ENCODE peak calls at places on chromosomes 3 and 15, in six cellular contexts. E is right lobe of liver, X is body of pancreas, U is thyroid gland, B is upper lobe of left lung, H is heart left ventricle. V is an unnamed sample.

GRCh38 chr3:100256724-100257123 is 4.1 kb upstream of the TBC1D23 start:
- DNase-seq in H (no peak), B (no peak), U (no peak), X (no peak), E (no peak), V (no peak)

GRCh38 chr3:105869982-105870381 is 1.2 kb upstream of the CBLB start:
- DNase-seq in X (no peak), E (no peak), U (no peak), B (no peak), H (no peak), V (no peak)

GRCh38 chr3:77460326-77460725 is 420.4 kb downstream of the ROBO2 start:
- DNase-seq in U (no peak), B (no peak), H (no peak), E (no peak), X (no peak), V (no peak)

GRCh38 chr3:30630238-30631030 is 24.0 kb downstream of the TGFBR2 start:
- DNase-seq in H (no peak), X (no peak), B (no peak), E (no peak), U (no peak), V (no peak)

GRCh38 chr3:27312044-27312668 is 57.0 kb downstream of the NEK10 start:
- DNase-seq in X (peak), B (no peak), E (no peak), H (no peak), U (no peak), V (no peak)

GRCh38 chr3:193614430-193614829 is 21.4 kb downstream of the OPA1 start:
- DNase-seq in X (no peak), U (no peak), E (no peak), H (no peak), B (no peak), V (no peak)

GRCh38 chr3:73546961-73547360 is 77.8 kb downstream of the PDZRN3 start:
- DNase-seq in E (no peak), X (no peak), U (no peak), H (no peak), B (no peak), V (no peak)

GRCh38 chr15:48242531-48242930 is 36.4 kb downstream of the SLC12A1 start:
- DNase-seq in E (no peak), U (peak), X (no peak), H (no peak), B (no peak), V (no peak)

GRCh38 chr3:58824285-58824684 is 157.7 kb upstream of the FAM3D start:
- DNase-seq in E (peak), B (no peak), X (peak), H (no peak), U (no peak), V (no peak)
- TF ChIP-seq POLR2A in E (no peak), B (no peak), X (no peak), H (no peak), U (no peak), V (no peak)

GRCh38 chr3:112560330-112560729 is 1.4 kb downstream of the ATG3 start:
- DNase-seq in B (no peak), E (no peak), H (no peak), U (no peak), X (no peak), V (no peak)
- H3K4me3 ChIP-seq in B (no peak), E (peak), H (peak), U (peak), X (no peak), V (peak)

GRCh38 chr3:68771683-68772082 is 160.7 kb downstream of the TAFA4 start:
- DNase-seq in X (no peak), B (no peak), E (no peak), U (no peak), H (no peak), V (no peak)
- TF ChIP-seq CTCF in X (no peak), B (no peak), E (no peak), U (no peak), H (no peak), V (no peak)

DNA sequence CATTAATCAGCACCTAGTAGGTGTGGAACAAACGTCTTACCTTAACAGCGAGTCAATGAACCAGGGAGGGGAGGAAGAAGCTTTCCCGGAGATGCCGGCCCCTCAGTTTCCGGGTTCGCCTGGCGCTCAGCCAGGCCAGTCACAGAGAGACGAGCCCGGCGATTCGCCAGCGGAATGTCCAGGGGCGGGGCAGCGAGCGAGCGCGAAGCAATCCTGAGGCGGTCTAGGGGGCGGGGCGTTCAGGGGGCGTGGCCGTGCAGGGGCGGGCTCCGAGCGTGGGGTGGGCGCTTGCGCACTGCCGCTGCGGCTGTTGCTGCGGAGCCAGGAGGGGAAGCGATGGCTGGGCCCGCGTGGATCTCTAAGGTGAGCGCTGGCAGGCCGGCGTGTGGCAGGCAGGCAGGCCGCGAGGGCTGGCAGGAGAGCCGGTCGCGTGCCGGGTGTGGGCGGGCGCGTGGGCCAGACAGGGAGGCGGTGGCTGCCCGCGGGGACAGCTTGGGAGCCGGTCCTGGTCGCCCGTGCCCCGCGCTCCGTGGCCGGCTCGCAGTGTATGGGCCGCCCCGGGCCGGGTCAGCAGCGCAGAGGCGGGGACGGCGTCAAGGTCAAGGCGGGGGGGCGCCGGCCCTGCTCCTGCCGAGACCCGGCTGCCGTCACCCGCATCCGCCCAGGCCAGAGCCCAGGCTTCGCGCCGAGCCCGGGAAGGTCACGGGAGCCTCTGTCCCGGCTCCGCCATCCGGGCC is at the start of gene IDH3A:
- DNase-seq in B (peak), H (peak), U (peak), E (peak), X (peak), V (peak)
- TF ChIP-seq POLR2A in B (peak), H (peak), U (peak), E (peak), X (peak), V (peak)

DNA sequence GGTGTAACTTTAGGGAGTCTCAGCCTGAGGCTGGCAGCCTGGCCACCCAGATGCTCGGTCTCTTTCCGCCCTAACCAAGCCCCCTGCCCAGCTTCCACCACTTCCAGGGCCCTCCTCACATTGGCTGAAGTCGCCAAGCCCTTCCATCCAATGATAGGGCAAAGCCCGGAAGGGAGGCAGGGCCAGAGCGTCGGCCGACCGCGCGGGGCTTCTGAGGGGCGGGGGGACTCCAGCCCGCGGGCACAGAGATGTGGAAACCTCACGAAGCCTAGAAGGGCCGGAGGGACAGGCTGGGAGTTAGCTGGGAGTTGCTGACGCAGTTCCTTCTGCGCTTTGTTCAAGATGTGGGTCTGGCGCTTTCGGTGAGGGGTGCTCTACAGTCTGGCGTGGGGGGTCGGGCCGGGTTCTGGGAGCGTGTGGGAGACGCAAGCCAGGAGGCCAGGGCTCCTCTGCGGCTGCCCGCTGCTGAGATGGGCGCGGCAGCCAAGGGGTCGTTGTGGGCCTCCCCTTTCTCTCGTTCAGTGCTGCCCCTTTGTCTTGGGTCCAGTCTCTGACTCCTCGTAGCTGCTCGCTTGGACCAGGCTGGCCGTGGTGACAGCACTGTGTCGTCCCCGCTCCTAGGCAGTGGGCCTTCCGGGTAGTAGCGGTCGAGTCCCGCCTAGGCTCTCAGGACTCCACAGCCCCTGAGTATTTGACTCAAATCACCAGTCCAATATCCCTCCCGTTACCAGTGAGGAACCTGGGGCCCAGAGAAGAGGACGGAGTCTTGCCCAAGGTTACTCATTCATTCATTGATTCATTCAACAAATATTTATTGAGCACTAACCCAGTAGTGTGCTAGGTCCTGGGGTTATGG is at the start of gene ZNF660:
- DNase-seq in B (peak), H (peak), U (peak), E (peak), X (peak), V (no peak)
- H3K4me3 ChIP-seq in B (peak), H (peak), U (peak), E (peak), X (peak), V (peak)

GRCh38 chr3:110344487-110344886 is 727.1 kb upstream of the NECTIN3 start:
- DNase-seq in E (no peak), U (no peak), X (no peak), B (no peak), H (no peak), V (no peak)

GRCh38 chr3:110343376-110343775 is 728.2 kb upstream of the NECTIN3 start:
- DNase-seq in U (no peak), H (no peak), B (no peak), X (no peak), E (no peak), V (no peak)

GRCh38 chr3:110343945-110344344 is 727.7 kb upstream of the NECTIN3 start:
- DNase-seq in H (no peak), E (no peak), X (no peak), U (no peak), B (no peak), V (no peak)

GRCh38 chr3:110344897-110345767 is 726.5 kb upstream of the NECTIN3 start:
- DNase-seq in X (peak), H (no peak), E (no peak), U (no peak), B (no peak), V (no peak)

GRCh38 chr3:110341047-110341446 is 730.6 kb upstream of the NECTIN3 start:
- DNase-seq in H (no peak), E (no peak), U (no peak), X (no peak), B (no peak), V (no peak)
- TF ChIP-seq CTCF in H (no peak), E (no peak), U (no peak), X (no peak), B (no peak), V (no peak)

DNA sequence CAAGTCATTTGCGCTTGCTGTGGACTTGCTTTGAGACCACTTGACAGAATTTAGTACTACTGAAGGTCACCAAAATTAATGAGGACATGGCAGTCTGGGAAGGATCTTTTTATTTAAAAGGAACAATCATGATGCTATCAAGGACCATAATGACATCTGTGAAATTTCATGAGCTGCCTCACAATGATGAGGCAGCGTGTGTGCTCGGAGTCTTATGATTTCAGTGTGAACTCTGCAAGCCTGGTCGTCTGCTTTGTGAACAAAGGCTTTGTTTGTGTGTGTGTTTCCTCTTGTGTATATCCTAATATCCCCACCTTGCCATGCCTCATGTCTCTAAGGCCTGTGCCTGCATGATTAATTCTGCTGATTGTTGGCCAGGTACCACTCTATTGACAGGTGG is 46.7 kb downstream of the RAD54L2 start:
- DNase-seq in H (no peak), X (no peak), E (no peak), B (no peak), U (no peak), V (no peak)
- TF ChIP-seq POLR2A in H (no peak), X (no peak), E (no peak), B (no peak), U (no peak), V (no peak)

DNA sequence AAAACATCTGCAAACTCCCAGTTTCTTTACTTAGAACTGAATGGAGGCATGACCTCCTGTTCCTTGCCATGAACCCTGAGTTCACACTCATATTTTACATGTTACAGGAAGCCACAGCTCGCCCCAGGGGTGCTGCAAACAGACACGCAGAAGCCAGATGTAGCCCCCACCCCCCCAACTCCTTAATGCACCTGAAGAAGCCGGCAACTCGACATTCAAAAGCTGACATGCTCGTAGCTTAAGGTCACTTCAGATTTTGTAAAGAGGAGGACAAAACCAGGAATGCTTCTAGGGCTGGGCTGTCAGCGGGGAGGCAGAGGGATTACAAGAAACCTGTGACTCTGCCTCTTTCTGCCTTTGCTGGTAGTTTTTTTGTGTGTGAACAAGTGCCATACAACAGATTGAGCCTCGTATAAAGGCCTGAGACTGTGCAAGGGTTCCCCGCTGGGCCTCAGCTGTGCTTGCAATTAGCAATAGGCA is 42.0 kb upstream of the FEZF2 start:
- DNase-seq in B (no peak), U (no peak), H (no peak), E (no peak), X (no peak), V (no peak)
- H3K4me3 ChIP-seq in B (no peak), U (no peak), H (no peak), E (no peak), X (no peak), V (no peak)

V was measured in esophagus squamous epithelium.